ENCODE peak calls at places on chromosomes 16 and 17, in six cellular contexts. One of them, this sample, is unnamed.

GRCh38 chr16:30786936-30787612 is at the start of gene ZNF629:
- DNase-seq in body of pancreas: peak; percentile 75
- DNase-seq in heart left ventricle: peak; percentile 84
- DNase-seq in endothelial cell of umbilical vein: peak; percentile 45
- DNase-seq in stomach: peak; percentile 71
- DNase-seq in esophagus squamous epithelium: no peak
- DNase-seq in this sample: peak; percentile 85

GRCh38 chr16:29804455-29805231 is 1.7 kb upstream of the MAZ start:
- DNase-seq in body of pancreas: peak; percentile 55
- DNase-seq in heart left ventricle: no peak
- DNase-seq in esophagus squamous epithelium: no peak
- DNase-seq in endothelial cell of umbilical vein: peak; percentile 32
- DNase-seq in stomach: peak; percentile 39
- DNase-seq in this sample: peak; percentile 76

GRCh38 chr17:622356-622755 is 92.3 kb downstream of the VPS53 start:
- DNase-seq in esophagus squamous epithelium: no peak
- DNase-seq in heart left ventricle: no peak
- DNase-seq in endothelial cell of umbilical vein: peak; percentile 55
- DNase-seq in stomach: no peak
- DNase-seq in body of pancreas: no peak
- DNase-seq in this sample: peak; percentile 66

GRCh38 chr17:49223517-49224197 is 6.9 kb downstream of the PHOSPHO1 start:
- DNase-seq in esophagus squamous epithelium: no peak
- DNase-seq in body of pancreas: peak; percentile 54
- DNase-seq in stomach: peak; percentile 57
- DNase-seq in endothelial cell of umbilical vein: no peak
- DNase-seq in heart left ventricle: peak; percentile 81
- DNase-seq in this sample: peak; percentile 89

GRCh38 chr17:29070308-29070707 is 27.4 kb downstream of the PIPOX start:
- DNase-seq in body of pancreas: no peak
- DNase-seq in esophagus squamous epithelium: no peak
- DNase-seq in endothelial cell of umbilical vein: no peak
- DNase-seq in heart left ventricle: no peak
- DNase-seq in stomach: no peak
- DNase-seq in this sample: no peak

GRCh38 chr16:75379339-75379738 is 54.0 kb downstream of the CFDP1 start:
- DNase-seq in heart left ventricle: no peak
- DNase-seq in esophagus squamous epithelium: no peak
- DNase-seq in body of pancreas: no peak
- DNase-seq in endothelial cell of umbilical vein: no peak
- DNase-seq in stomach: no peak
- DNase-seq in this sample: no peak

GRCh38 chr17:76314392-76315227 is 6.5 kb upstream of the QRICH2 start:
- DNase-seq in body of pancreas: no peak
- DNase-seq in heart left ventricle: no peak
- DNase-seq in stomach: no peak
- DNase-seq in endothelial cell of umbilical vein: peak; percentile 88
- DNase-seq in esophagus squamous epithelium: no peak
- DNase-seq in this sample: no peak

GRCh38 chr16:29898786-29899515 is 399 bp downstream of the SEZ6L2 start:
- DNase-seq in esophagus squamous epithelium: no peak
- DNase-seq in body of pancreas: peak; percentile 69
- DNase-seq in stomach: peak; percentile 71
- DNase-seq in heart left ventricle: no peak
- DNase-seq in endothelial cell of umbilical vein: no peak
- DNase-seq in this sample: peak; percentile 76

GRCh38 chr17:4872786-4873185 is 26.6 kb upstream of the C17orf107 start:
- DNase-seq in endothelial cell of umbilical vein: peak; percentile 75
- DNase-seq in body of pancreas: no peak
- DNase-seq in stomach: no peak
- DNase-seq in heart left ventricle: no peak
- DNase-seq in esophagus squamous epithelium: no peak
- DNase-seq in this sample: no peak

GRCh38 chr17:7842950-7843535 is 9.0 kb downstream of the KDM6B start:
- DNase-seq in endothelial cell of umbilical vein: peak; percentile 95
- DNase-seq in body of pancreas: peak; percentile 70
- DNase-seq in stomach: peak; percentile 72
- DNase-seq in esophagus squamous epithelium: no peak
- DNase-seq in heart left ventricle: peak; percentile 82
- DNase-seq in this sample: no peak

GRCh38 chr16:31861415-31861814 is 12.2 kb upstream of the ZNF267 start:
- DNase-seq in endothelial cell of umbilical vein: no peak
- DNase-seq in heart left ventricle: no peak
- DNase-seq in body of pancreas: no peak
- DNase-seq in stomach: no peak
- DNase-seq in esophagus squamous epithelium: no peak
- DNase-seq in this sample: no peak

GRCh38 chr17:42889809-42890208 is 10.8 kb upstream of the G6PC1 start:
- DNase-seq in esophagus squamous epithelium: no peak
- DNase-seq in endothelial cell of umbilical vein: no peak
- DNase-seq in body of pancreas: no peak
- DNase-seq in stomach: no peak
- DNase-seq in heart left ventricle: no peak
- DNase-seq in this sample: no peak

GRCh38 chr16:28207425-28207824 is 4.3 kb downstream of the XPO6 start:
- DNase-seq in endothelial cell of umbilical vein: peak; percentile 18
- DNase-seq in heart left ventricle: no peak
- DNase-seq in esophagus squamous epithelium: no peak
- DNase-seq in stomach: no peak
- DNase-seq in body of pancreas: no peak
- DNase-seq in this sample: no peak

GRCh38 chr17:32523017-32523680 is 36.4 kb downstream of the CDK5R1 start:
- DNase-seq in stomach: no peak
- DNase-seq in endothelial cell of umbilical vein: no peak
- DNase-seq in heart left ventricle: no peak
- DNase-seq in esophagus squamous epithelium: no peak
- DNase-seq in body of pancreas: no peak
- DNase-seq in this sample: no peak

GRCh38 chr17:73510981-73511442 is 133.2 kb downstream of the SDK2 start:
- DNase-seq in body of pancreas: no peak
- DNase-seq in heart left ventricle: no peak
- DNase-seq in endothelial cell of umbilical vein: no peak
- DNase-seq in stomach: no peak
- DNase-seq in esophagus squamous epithelium: no peak
- DNase-seq in this sample: no peak

GRCh38 chr17:13073013-13073412 is 55.2 kb upstream of the ELAC2 start:
- DNase-seq in endothelial cell of umbilical vein: no peak
- DNase-seq in heart left ventricle: no peak
- DNase-seq in stomach: no peak
- DNase-seq in body of pancreas: no peak
- DNase-seq in esophagus squamous epithelium: no peak
- DNase-seq in this sample: no peak

GRCh38 chr16:79348521-79349306 is 251.8 kb downstream of the MAF start:
- DNase-seq in esophagus squamous epithelium: no peak
- DNase-seq in body of pancreas: no peak
- DNase-seq in stomach: no peak
- DNase-seq in heart left ventricle: no peak
- DNase-seq in endothelial cell of umbilical vein: no peak
- DNase-seq in this sample: no peak

GRCh38 chr17:28896884-28897768 is at the start of gene FLOT2:
- DNase-seq in endothelial cell of umbilical vein: peak; percentile 22
- DNase-seq in stomach: peak; percentile 54
- DNase-seq in body of pancreas: peak; percentile 68
- DNase-seq in esophagus squamous epithelium: no peak
- DNase-seq in heart left ventricle: peak; percentile 82
- DNase-seq in this sample: peak; percentile 60

GRCh38 chr17:55577011-55577586 is 65.8 kb upstream of the SMIM36 start:
- DNase-seq in endothelial cell of umbilical vein: peak; percentile 61
- DNase-seq in esophagus squamous epithelium: no peak
- DNase-seq in stomach: no peak
- DNase-seq in body of pancreas: peak; percentile 20
- DNase-seq in heart left ventricle: peak; percentile 72
- DNase-seq in this sample: no peak

GRCh38 chr16:10607157-10607556 is 26.8 kb upstream of the EMP2 start:
- DNase-seq in stomach: no peak
- DNase-seq in esophagus squamous epithelium: no peak
- DNase-seq in body of pancreas: no peak
- DNase-seq in endothelial cell of umbilical vein: no peak
- DNase-seq in heart left ventricle: no peak
- DNase-seq in this sample: no peak

GRCh38 chr17:12107905-12108304 is 87.2 kb downstream of the MAP2K4 start:
- DNase-seq in stomach: no peak
- DNase-seq in body of pancreas: no peak
- DNase-seq in esophagus squamous epithelium: no peak
- DNase-seq in endothelial cell of umbilical vein: peak; percentile 74
- DNase-seq in heart left ventricle: no peak
- DNase-seq in this sample: no peak

GRCh38 chr17:77354721-77355455 is 214.1 kb downstream of the SEC14L1 start:
- DNase-seq in endothelial cell of umbilical vein: no peak
- DNase-seq in esophagus squamous epithelium: no peak
- DNase-seq in heart left ventricle: peak; percentile 82
- DNase-seq in stomach: peak; percentile 51
- DNase-seq in body of pancreas: peak; percentile 50
- DNase-seq in this sample: peak; percentile 88

GRCh38 chr17:44320066-44320465 is 4.6 kb downstream of the SLC25A39 start:
- DNase-seq in endothelial cell of umbilical vein: no peak
- DNase-seq in body of pancreas: no peak
- DNase-seq in stomach: no peak
- DNase-seq in esophagus squamous epithelium: no peak
- DNase-seq in heart left ventricle: no peak
- DNase-seq in this sample: no peak

GRCh38 chr17:61499632-61500031 is 47.4 kb downstream of the TBX4 start:
- DNase-seq in esophagus squamous epithelium: no peak
- DNase-seq in heart left ventricle: no peak
- DNase-seq in body of pancreas: no peak
- DNase-seq in stomach: no peak
- DNase-seq in endothelial cell of umbilical vein: no peak
- DNase-seq in this sample: no peak

GRCh38 chr16:51569204-51569911 is 418.3 kb upstream of the SALL1 start:
- DNase-seq in stomach: no peak
- DNase-seq in heart left ventricle: no peak
- DNase-seq in esophagus squamous epithelium: no peak
- DNase-seq in endothelial cell of umbilical vein: peak; percentile 60
- DNase-seq in body of pancreas: no peak
- DNase-seq in this sample: no peak

GRCh38 chr17:18219016-18219415 is 6.4 kb upstream of the LLGL1 start:
- DNase-seq in body of pancreas: peak; percentile 27
- DNase-seq in stomach: peak; percentile 60
- DNase-seq in esophagus squamous epithelium: no peak
- DNase-seq in heart left ventricle: no peak
- DNase-seq in endothelial cell of umbilical vein: peak; percentile 24
- DNase-seq in this sample: no peak

GRCh38 chr16:28930652-28931051 is 1.1 kb upstream of the CD19 start:
- DNase-seq in esophagus squamous epithelium: no peak
- DNase-seq in endothelial cell of umbilical vein: no peak
- DNase-seq in stomach: no peak
- DNase-seq in heart left ventricle: no peak
- DNase-seq in body of pancreas: no peak
- DNase-seq in this sample: no peak

GRCh38 chr16:49494386-49495150 is 121.0 kb downstream of the C16orf78 start:
- DNase-seq in heart left ventricle: no peak
- DNase-seq in esophagus squamous epithelium: no peak
- DNase-seq in stomach: no peak
- DNase-seq in body of pancreas: no peak
- DNase-seq in endothelial cell of umbilical vein: no peak
- DNase-seq in this sample: no peak

GRCh38 chr16:19086322-19087199 is 19.1 kb downstream of the COQ7 start:
- DNase-seq in stomach: peak; percentile 89
- DNase-seq in endothelial cell of umbilical vein: peak; percentile 95
- DNase-seq in heart left ventricle: peak; percentile 94
- DNase-seq in body of pancreas: peak; percentile 87
- DNase-seq in esophagus squamous epithelium: no peak
- DNase-seq in this sample: peak; percentile 83

GRCh38 chr17:16286009-16286946 is 67.0 kb downstream of the CENPV start:
- DNase-seq in body of pancreas: peak; percentile 83
- DNase-seq in stomach: peak; percentile 86
- DNase-seq in heart left ventricle: peak; percentile 82
- DNase-seq in esophagus squamous epithelium: peak; percentile 26
- DNase-seq in endothelial cell of umbilical vein: peak; percentile 96
- DNase-seq in this sample: peak; percentile 71

DNA sequence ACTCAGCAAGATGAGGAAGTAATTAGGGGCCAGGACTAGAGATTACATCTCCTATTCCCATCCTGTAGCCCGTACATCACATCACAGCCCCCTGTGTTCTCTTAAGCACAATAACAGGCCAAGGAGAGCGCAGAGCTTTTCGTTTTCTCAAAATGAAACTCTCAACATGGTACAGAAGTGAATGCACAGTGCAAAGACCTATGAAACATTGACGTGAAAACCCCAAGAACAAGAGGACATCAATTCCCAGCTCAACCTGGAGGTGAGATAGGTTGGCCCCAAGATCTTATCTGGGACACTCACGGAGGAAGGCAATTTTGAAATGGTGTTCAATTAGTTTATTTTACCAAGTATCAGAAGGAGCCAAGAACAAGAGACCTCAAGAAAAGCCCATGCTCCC is 9.0 kb downstream of the PIK3R5 start:
- DNase-seq in endothelial cell of umbilical vein: no peak
- DNase-seq in esophagus squamous epithelium: no peak
- DNase-seq in stomach: no peak
- DNase-seq in body of pancreas: no peak
- DNase-seq in heart left ventricle: no peak
- DNase-seq in this sample: no peak
- TF ChIP-seq POLR2A in endothelial cell of umbilical vein: no peak
- TF ChIP-seq POLR2A in esophagus squamous epithelium: no peak
- TF ChIP-seq POLR2A in stomach: no peak
- TF ChIP-seq POLR2A in body of pancreas: no peak
- TF ChIP-seq POLR2A in heart left ventricle: no peak
- TF ChIP-seq POLR2A in this sample: no peak

GRCh38 chr17:41734139-41734948 is at the start of gene HAP1:
- DNase-seq in esophagus squamous epithelium: no peak
- DNase-seq in body of pancreas: peak; percentile 47
- DNase-seq in heart left ventricle: no peak
- DNase-seq in stomach: peak; percentile 27
- DNase-seq in endothelial cell of umbilical vein: peak; percentile 23
- DNase-seq in this sample: no peak
- TF ChIP-seq POLR2A in esophagus squamous epithelium: peak; percentile 60
- TF ChIP-seq POLR2A in body of pancreas: no peak
- TF ChIP-seq POLR2A in heart left ventricle: no peak
- TF ChIP-seq POLR2A in stomach: no peak
- TF ChIP-seq POLR2A in endothelial cell of umbilical vein: peak; percentile 51
- TF ChIP-seq POLR2A in this sample: peak; percentile 95

GRCh38 chr16:24568392-24568791 is 29.0 kb downstream of the RBBP6 start:
- DNase-seq in stomach: no peak
- DNase-seq in body of pancreas: no peak
- DNase-seq in heart left ventricle: no peak
- DNase-seq in esophagus squamous epithelium: no peak
- DNase-seq in endothelial cell of umbilical vein: peak; percentile 39
- DNase-seq in this sample: no peak

GRCh38 chr16:24572069-24572468 is 32.7 kb downstream of the RBBP6 start:
- DNase-seq in endothelial cell of umbilical vein: no peak
- DNase-seq in esophagus squamous epithelium: no peak
- DNase-seq in stomach: no peak
- DNase-seq in body of pancreas: no peak
- DNase-seq in heart left ventricle: no peak
- DNase-seq in this sample: no peak

GRCh38 chr16:24577167-24577566 is 37.8 kb downstream of the RBBP6 start:
- DNase-seq in esophagus squamous epithelium: no peak
- DNase-seq in heart left ventricle: no peak
- DNase-seq in stomach: no peak
- DNase-seq in endothelial cell of umbilical vein: peak; percentile 94
- DNase-seq in body of pancreas: no peak
- DNase-seq in this sample: no peak

GRCh38 chr16:24573141-24573540 is 33.8 kb downstream of the RBBP6 start:
- DNase-seq in body of pancreas: no peak
- DNase-seq in stomach: no peak
- DNase-seq in endothelial cell of umbilical vein: no peak
- DNase-seq in esophagus squamous epithelium: no peak
- DNase-seq in heart left ventricle: no peak
- DNase-seq in this sample: no peak
- TF ChIP-seq POLR2A in body of pancreas: no peak
- TF ChIP-seq POLR2A in stomach: no peak
- TF ChIP-seq POLR2A in endothelial cell of umbilical vein: no peak
- TF ChIP-seq POLR2A in esophagus squamous epithelium: no peak
- TF ChIP-seq POLR2A in heart left ventricle: no peak
- TF ChIP-seq POLR2A in this sample: no peak

GRCh38 chr17:19648475-19649406 is at the start of gene ALDH3A2:
- DNase-seq in endothelial cell of umbilical vein: peak; percentile 94
- DNase-seq in stomach: peak; percentile 97
- DNase-seq in body of pancreas: peak; percentile 97
- DNase-seq in esophagus squamous epithelium: peak; percentile 78
- DNase-seq in heart left ventricle: peak; percentile 99
- DNase-seq in this sample: peak; percentile 98
- TF ChIP-seq POLR2A in endothelial cell of umbilical vein: peak; percentile 88
- TF ChIP-seq POLR2A in stomach: no peak
- TF ChIP-seq POLR2A in body of pancreas: peak; percentile 88
- TF ChIP-seq POLR2A in esophagus squamous epithelium: peak; percentile 95
- TF ChIP-seq POLR2A in heart left ventricle: peak; percentile 98
- TF ChIP-seq POLR2A in this sample: peak; percentile 91

This sample was measured in H54.